ENCODE peak calls at places on chromosomes 12 and 14, in seven cellular contexts. S is GM03348; R is A673; H is vagina; M is HT-29; C is NCI-H510A; X is stimulated activated CD4-positive, alpha-beta T cell treated with anti-CD3 and anti-CD28 coated beads, Interleukin-2, amount 100 ng/mL, for 24 hours. W is an unnamed sample.

GRCh38 chr12:8590842-8591545 is 21.7 kb downstream of the AICDA start:
- DNase-seq in S (no peak), R (no peak), H (no peak), M (no peak), C (no peak), X (no peak), W (no peak)

GRCh38 chr12:61808856-61809255 is 451.3 kb upstream of the USP15 start:
- DNase-seq in S (no peak), R (no peak), H (no peak), M (no peak), C (no peak), X (no peak), W (no peak)

GRCh38 chr14:94100847-94101246 is 9.7 kb upstream of the IFI27 start:
- DNase-seq in S (peak), R (no peak), H (no peak), M (no peak), C (no peak), X (no peak), W (no peak)

GRCh38 chr12:132248439-132249157 is 80.8 kb downstream of the GALNT9 start:
- DNase-seq in S (peak), R (no peak), H (no peak), M (no peak), C (no peak), X (no peak), W (no peak)

GRCh38 chr12:100193085-100193484 is 7.5 kb upstream of the ACTR6 start:
- DNase-seq in S (no peak), R (no peak), H (no peak), M (no peak), C (no peak), X (no peak), W (no peak)

GRCh38 chr14:34498684-34499412 is 36.8 kb upstream of the SPTSSA start:
- DNase-seq in S (no peak), R (peak), H (no peak), M (peak), C (no peak), X (no peak), W (peak)

GRCh38 chr12:25054783-25055144 is 105.9 kb upstream of the BCAT1 start:
- DNase-seq in S (no peak), R (no peak), H (no peak), M (no peak), C (no peak), X (peak), W (no peak)

GRCh38 chr14:59427653-59428578 is 37.3 kb downstream of the GPR135 start:
- DNase-seq in S (no peak), R (no peak), H (no peak), M (no peak), C (no peak), X (no peak), W (no peak)

GRCh38 chr12:41962171-41962572 is 182.5 kb downstream of the GXYLT1 start:
- DNase-seq in S (no peak), R (no peak), H (no peak), M (no peak), C (peak), X (no peak), W (peak)

GRCh38 chr12:109116611-109116949 is 193 bp downstream of the ACACB start:
- DNase-seq in S (no peak), R (no peak), H (no peak), M (no peak), C (no peak), X (no peak), W (no peak)

GRCh38 chr12:49543221-49543913 is 4.5 kb downstream of the KCNH3 start:
- DNase-seq in S (no peak), R (no peak), H (no peak), M (no peak), C (no peak), X (no peak), W (no peak)

GRCh38 chr12:32240210-32240609 is 133.6 kb downstream of the BICD1 start:
- DNase-seq in S (no peak), R (no peak), H (no peak), M (no peak), C (no peak), X (no peak), W (no peak)

W was measured in DMS153.